ENCODE peak calls at places on chromosomes 6 and 20, in five cellular contexts. C is left kidney, U is tibial artery, T is EH, X is GM10248. H is an unnamed sample.

GRCh38 chr6:9612489-9612888 is 802.4 kb downstream of the TFAP2A start:
- DNase-seq in T (peak; percentile 38), U (no peak), C (no peak), X (no peak), H (no peak)

GRCh38 chr6:151121900-151122299 is 117.9 kb upstream of the AKAP12 start:
- DNase-seq in U (no peak), C (no peak), T (no peak), X (no peak), H (no peak)

GRCh38 chr6:31881136-31881859 is 2.5 kb upstream of the SLC44A4 start:
- DNase-seq in C (no peak), T (no peak), U (no peak), X (no peak), H (no peak)

GRCh38 chr20:20363449-20364015 is 4.4 kb upstream of the INSM1 start:
- DNase-seq in X (no peak), T (no peak), C (peak; percentile 33), U (no peak), H (no peak)

GRCh38 chr6:158548418-158549161 is 11.3 kb upstream of the TMEM181 start:
- DNase-seq in U (no peak), T (no peak), X (no peak), C (no peak), H (no peak)

GRCh38 chr6:47034919-47035318 is 7.2 kb downstream of the ADGRF1 start:
- DNase-seq in T (peak; percentile 97), X (no peak), U (no peak), C (peak; percentile 96), H (no peak)

GRCh38 chr20:62825994-62826645 is 9.3 kb downstream of the COL9A3 start:
- DNase-seq in T (no peak), U (no peak), C (no peak), X (no peak), H (no peak)

GRCh38 chr20:21798384-21798783 is 92.9 kb downstream of the PAX1 start:
- DNase-seq in C (no peak), U (no peak), X (no peak), T (no peak), H (no peak)

GRCh38 chr20:1377984-1378742 is 14.7 kb downstream of the FKBP1A start:
- DNase-seq in T (peak; percentile 67), U (no peak), X (no peak), C (no peak), H (no peak)

H was measured in GM12878.